ENCODE peak calls at places on chromosome 12, in ten cellular contexts. One of them, this sample, is unnamed.

GRCh38 chr12:1204581-1205121 is 213.6 kb downstream of the ERC1 start:
- DNase-seq in astrocyte: peak; percentile 27
- DNase-seq in GM23338: no peak
- DNase-seq in body of pancreas: no peak
- DNase-seq in NAMALWA: peak; percentile 90
- DNase-seq in foreskin fibroblast: no peak
- DNase-seq in iPS-NIHi11: no peak
- DNase-seq in glutamatergic neuron: no peak
- DNase-seq in A172: no peak
- DNase-seq in stimulated activated CD4-positive, alpha-beta T cell treated with anti-CD3 and anti-CD28 coated beads, Interleukin-2, amount 100 ng/mL, for 24 hours: no peak
- DNase-seq in this sample: no peak

GRCh38 chr12:116524964-116525379 is 34.2 kb upstream of the MAP1LC3B2 start:
- DNase-seq in GM23338: peak; percentile 83
- DNase-seq in NAMALWA: no peak
- DNase-seq in stimulated activated CD4-positive, alpha-beta T cell treated with anti-CD3 and anti-CD28 coated beads, Interleukin-2, amount 100 ng/mL, for 24 hours: no peak
- DNase-seq in body of pancreas: no peak
- DNase-seq in glutamatergic neuron: no peak
- DNase-seq in foreskin fibroblast: no peak
- DNase-seq in astrocyte: peak; percentile 60
- DNase-seq in iPS-NIHi11: no peak
- DNase-seq in A172: peak; percentile 71
- DNase-seq in this sample: peak; percentile 95

GRCh38 chr12:44148936-44149335 is 313.1 kb downstream of the TMEM117 start:
- DNase-seq in glutamatergic neuron: no peak
- DNase-seq in foreskin fibroblast: no peak
- DNase-seq in stimulated activated CD4-positive, alpha-beta T cell treated with anti-CD3 and anti-CD28 coated beads, Interleukin-2, amount 100 ng/mL, for 24 hours: no peak
- DNase-seq in astrocyte: no peak
- DNase-seq in A172: no peak
- DNase-seq in GM23338: no peak
- DNase-seq in body of pancreas: no peak
- DNase-seq in NAMALWA: no peak
- DNase-seq in iPS-NIHi11: no peak
- DNase-seq in this sample: no peak

GRCh38 chr12:88944403-88944802 is 364.1 kb upstream of the KITLG start:
- DNase-seq in iPS-NIHi11: no peak
- DNase-seq in glutamatergic neuron: no peak
- DNase-seq in A172: peak; percentile 76
- DNase-seq in NAMALWA: no peak
- DNase-seq in foreskin fibroblast: peak; percentile 29
- DNase-seq in stimulated activated CD4-positive, alpha-beta T cell treated with anti-CD3 and anti-CD28 coated beads, Interleukin-2, amount 100 ng/mL, for 24 hours: no peak
- DNase-seq in body of pancreas: no peak
- DNase-seq in GM23338: no peak
- DNase-seq in astrocyte: peak; percentile 66
- DNase-seq in this sample: no peak

GRCh38 chr12:88339254-88339949 is 197.3 kb downstream of the TMTC3 start:
- DNase-seq in A172: peak; percentile 16
- DNase-seq in glutamatergic neuron: no peak
- DNase-seq in NAMALWA: no peak
- DNase-seq in astrocyte: peak; percentile 88
- DNase-seq in stimulated activated CD4-positive, alpha-beta T cell treated with anti-CD3 and anti-CD28 coated beads, Interleukin-2, amount 100 ng/mL, for 24 hours: no peak
- DNase-seq in iPS-NIHi11: no peak
- DNase-seq in body of pancreas: no peak
- DNase-seq in foreskin fibroblast: peak; percentile 67
- DNase-seq in GM23338: no peak
- DNase-seq in this sample: no peak

GRCh38 chr12:40727774-40728483 is 35.7 kb downstream of the CNTN1 start:
- DNase-seq in astrocyte: no peak
- DNase-seq in foreskin fibroblast: no peak
- DNase-seq in NAMALWA: no peak
- DNase-seq in stimulated activated CD4-positive, alpha-beta T cell treated with anti-CD3 and anti-CD28 coated beads, Interleukin-2, amount 100 ng/mL, for 24 hours: no peak
- DNase-seq in A172: no peak
- DNase-seq in glutamatergic neuron: peak; percentile 19
- DNase-seq in iPS-NIHi11: no peak
- DNase-seq in GM23338: no peak
- DNase-seq in body of pancreas: no peak
- DNase-seq in this sample: no peak

GRCh38 chr12:103504606-103505005 is 8.8 kb upstream of the C12orf42 start:
- DNase-seq in NAMALWA: no peak
- DNase-seq in glutamatergic neuron: no peak
- DNase-seq in foreskin fibroblast: no peak
- DNase-seq in iPS-NIHi11: no peak
- DNase-seq in body of pancreas: no peak
- DNase-seq in GM23338: no peak
- DNase-seq in stimulated activated CD4-positive, alpha-beta T cell treated with anti-CD3 and anti-CD28 coated beads, Interleukin-2, amount 100 ng/mL, for 24 hours: no peak
- DNase-seq in astrocyte: no peak
- DNase-seq in A172: no peak
- DNase-seq in this sample: no peak

GRCh38 chr12:46303039-46303666 is 34.3 kb upstream of the SLC38A1 start:
- DNase-seq in astrocyte: peak; percentile 8
- DNase-seq in stimulated activated CD4-positive, alpha-beta T cell treated with anti-CD3 and anti-CD28 coated beads, Interleukin-2, amount 100 ng/mL, for 24 hours: peak; percentile 58
- DNase-seq in body of pancreas: peak; percentile 62
- DNase-seq in A172: peak; percentile 23
- DNase-seq in iPS-NIHi11: peak; percentile 56
- DNase-seq in foreskin fibroblast: no peak
- DNase-seq in glutamatergic neuron: peak; percentile 29
- DNase-seq in GM23338: peak; percentile 81
- DNase-seq in NAMALWA: peak; percentile 53
- DNase-seq in this sample: peak; percentile 60

GRCh38 chr12:6821271-6821673 is 349 bp upstream of the GPR162 start:
- DNase-seq in iPS-NIHi11: peak; percentile 77
- DNase-seq in stimulated activated CD4-positive, alpha-beta T cell treated with anti-CD3 and anti-CD28 coated beads, Interleukin-2, amount 100 ng/mL, for 24 hours: no peak
- DNase-seq in GM23338: peak; percentile 89
- DNase-seq in NAMALWA: no peak
- DNase-seq in foreskin fibroblast: peak; percentile 65
- DNase-seq in astrocyte: peak; percentile 70
- DNase-seq in body of pancreas: peak; percentile 49
- DNase-seq in A172: peak; percentile 45
- DNase-seq in glutamatergic neuron: peak; percentile 76
- DNase-seq in this sample: peak; percentile 93

GRCh38 chr12:121892673-121893561 is 4.3 kb downstream of the PSMD9 start:
- DNase-seq in iPS-NIHi11: no peak
- DNase-seq in body of pancreas: no peak
- DNase-seq in astrocyte: no peak
- DNase-seq in NAMALWA: no peak
- DNase-seq in stimulated activated CD4-positive, alpha-beta T cell treated with anti-CD3 and anti-CD28 coated beads, Interleukin-2, amount 100 ng/mL, for 24 hours: no peak
- DNase-seq in A172: no peak
- DNase-seq in foreskin fibroblast: no peak
- DNase-seq in GM23338: no peak
- DNase-seq in glutamatergic neuron: no peak
- DNase-seq in this sample: peak; percentile 50

GRCh38 chr12:56014205-56014604 is 6.6 kb upstream of the IKZF4 start:
- DNase-seq in GM23338: no peak
- DNase-seq in iPS-NIHi11: peak; percentile 39
- DNase-seq in stimulated activated CD4-positive, alpha-beta T cell treated with anti-CD3 and anti-CD28 coated beads, Interleukin-2, amount 100 ng/mL, for 24 hours: no peak
- DNase-seq in A172: no peak
- DNase-seq in foreskin fibroblast: no peak
- DNase-seq in body of pancreas: no peak
- DNase-seq in astrocyte: no peak
- DNase-seq in NAMALWA: no peak
- DNase-seq in glutamatergic neuron: no peak
- DNase-seq in this sample: no peak

GRCh38 chr12:118498171-118498570 is 121.8 kb downstream of the SUDS3 start:
- DNase-seq in GM23338: no peak
- DNase-seq in stimulated activated CD4-positive, alpha-beta T cell treated with anti-CD3 and anti-CD28 coated beads, Interleukin-2, amount 100 ng/mL, for 24 hours: no peak
- DNase-seq in iPS-NIHi11: no peak
- DNase-seq in A172: no peak
- DNase-seq in foreskin fibroblast: no peak
- DNase-seq in NAMALWA: no peak
- DNase-seq in body of pancreas: peak; percentile 46
- DNase-seq in astrocyte: no peak
- DNase-seq in glutamatergic neuron: no peak
- DNase-seq in this sample: no peak